ENCODE peak calls at places on chromosomes 4 and X, in eight cellular contexts. T, O, A, J, S, K, U and L are unnamed samples.
A peak's percentile ranks its signal among the peaks of the same experiment; 100 is the strongest.

GRCh38 chr4:101304916-101305315 is 42.4 kb downstream of the PPP3CA start:
- DNase-seq in J (no peak), O (no peak), U (peak; percentile 76), K (no peak), T (no peak), A (no peak), S (no peak), L (no peak)

GRCh38 chr4:152050098-152050497 is 289.3 kb upstream of the GATB start:
- DNase-seq in S (no peak), A (no peak), U (no peak), K (peak; percentile 58), O (no peak), J (no peak), T (no peak), L (no peak)

GRCh38 chr4:118282692-118283091 is 70.1 kb downstream of the PRSS12 start:
- DNase-seq in S (no peak), O (no peak), J (no peak), K (no peak), A (no peak), T (no peak), U (peak; percentile 89), L (no peak)

GRCh38 chr4:105014242-105015031 is 132.2 kb upstream of the TET2 start:
- DNase-seq in S (no peak), A (no peak), U (no peak), T (no peak), K (no peak), J (no peak), O (no peak), L (no peak)

GRCh38 chrX:130726661-130727060 is 176.3 kb downstream of the ENOX2 start:
- DNase-seq in O (no peak), T (no peak), A (no peak), K (no peak), J (no peak), S (no peak), U (peak; percentile 77), L (no peak)

GRCh38 chrX:12439396-12439795 is 301.1 kb downstream of the FRMPD4 start:
- DNase-seq in T (no peak), O (no peak), J (no peak), U (peak; percentile 4), A (no peak), S (no peak), K (no peak), L (no peak)

GRCh38 chrX:22575161-22575845 is 302.6 kb downstream of the CBLL2 start:
- DNase-seq in J (no peak), T (no peak), O (no peak), U (peak; percentile 8), K (no peak), A (no peak), S (no peak), L (no peak)

GRCh38 chr4:167339781-167340180 is 105.5 kb upstream of the SPOCK3 start:
- DNase-seq in A (no peak), T (no peak), S (no peak), J (no peak), O (no peak), K (no peak), U (no peak), L (no peak)

GRCh38 chr4:106647451-106647850 is 278.9 kb upstream of the GIMD1 start:
- DNase-seq in T (no peak), S (no peak), J (no peak), U (no peak), A (no peak), O (no peak), K (no peak), L (no peak)

GRCh38 chr4:120452006-120452405 is 385.4 kb upstream of the MAD2L1 start:
- DNase-seq in K (no peak), O (peak; percentile 38), T (no peak), A (no peak), S (no peak), J (no peak), U (no peak), L (no peak)